ENCODE peak calls at places on chromosomes 13 and 19, in nine cellular contexts. One of them, this sample, is unnamed. For H4K20me1, the result is how much of the 10 kb centered on the place peaks cover.

GRCh38 chr13:42707003-42707402 is 74.4 kb upstream of the FAM216B start:
- DNase-seq in fibroblast of lung: peak
- DNase-seq in GM23338: no peak
- DNase-seq in neural progenitor cell: no peak
- DNase-seq in IMR-90: peak
- DNase-seq in SK-N-SH: no peak
- DNase-seq in endothelial cell of umbilical vein: no peak
- DNase-seq in osteoblast: no peak
- DNase-seq in H1: no peak
- DNase-seq in this sample: no peak

GRCh38 chr13:103308700-103309099 is 242.5 kb upstream of the SLC10A2 start:
- DNase-seq in H1: no peak
- DNase-seq in IMR-90: no peak
- DNase-seq in GM23338: no peak
- DNase-seq in endothelial cell of umbilical vein: no peak
- DNase-seq in SK-N-SH: no peak
- DNase-seq in fibroblast of lung: no peak
- DNase-seq in osteoblast: no peak
- DNase-seq in neural progenitor cell: no peak
- DNase-seq in this sample: no peak

GRCh38 chr19:51016798-51017683 is 2.5 kb downstream of the KLK10 start:
- DNase-seq in fibroblast of lung: peak
- DNase-seq in endothelial cell of umbilical vein: peak
- DNase-seq in SK-N-SH: peak
- DNase-seq in H1: peak
- DNase-seq in IMR-90: peak
- DNase-seq in GM23338: peak
- DNase-seq in neural progenitor cell: peak
- DNase-seq in osteoblast: peak
- DNase-seq in this sample: peak

GRCh38 chr13:97068964-97069815 is 74.9 kb upstream of the OXGR1 start:
- DNase-seq in SK-N-SH: no peak
- DNase-seq in fibroblast of lung: no peak
- DNase-seq in neural progenitor cell: no peak
- DNase-seq in IMR-90: no peak
- DNase-seq in GM23338: no peak
- DNase-seq in endothelial cell of umbilical vein: no peak
- DNase-seq in H1: no peak
- DNase-seq in osteoblast: no peak
- DNase-seq in this sample: no peak

GRCh38 chr19:7789447-7789846 is 26.4 kb downstream of the CLEC4M start:
- DNase-seq in H1: no peak
- DNase-seq in osteoblast: no peak
- DNase-seq in GM23338: peak
- DNase-seq in IMR-90: no peak
- DNase-seq in fibroblast of lung: no peak
- DNase-seq in endothelial cell of umbilical vein: no peak
- DNase-seq in neural progenitor cell: peak
- DNase-seq in SK-N-SH: peak
- DNase-seq in this sample: no peak

GRCh38 chr13:30421093-30422055 is 919 bp upstream of the UBE2L5 start:
- DNase-seq in IMR-90: peak
- DNase-seq in fibroblast of lung: peak
- DNase-seq in endothelial cell of umbilical vein: peak
- DNase-seq in osteoblast: peak
- DNase-seq in GM23338: peak
- DNase-seq in SK-N-SH: peak
- DNase-seq in neural progenitor cell: peak
- DNase-seq in H1: no peak
- DNase-seq in this sample: peak

GRCh38 chr19:13022111-13022858 is 27.0 kb downstream of the NFIX start:
- DNase-seq in osteoblast: peak
- DNase-seq in GM23338: no peak
- DNase-seq in fibroblast of lung: peak
- DNase-seq in endothelial cell of umbilical vein: no peak
- DNase-seq in IMR-90: peak
- DNase-seq in neural progenitor cell: no peak
- DNase-seq in H1: no peak
- DNase-seq in SK-N-SH: no peak
- DNase-seq in this sample: peak

GRCh38 chr19:34350161-34350561 is 14.8 kb upstream of the GPI start:
- DNase-seq in neural progenitor cell: no peak
- DNase-seq in osteoblast: no peak
- DNase-seq in H1: no peak
- DNase-seq in SK-N-SH: no peak
- DNase-seq in fibroblast of lung: no peak
- DNase-seq in endothelial cell of umbilical vein: no peak
- DNase-seq in GM23338: no peak
- DNase-seq in IMR-90: peak
- DNase-seq in this sample: no peak

GRCh38 chr13:20127563-20128458 is 33.0 kb downstream of the GJA3 start:
- DNase-seq in GM23338: peak
- DNase-seq in neural progenitor cell: peak
- DNase-seq in H1: no peak
- DNase-seq in fibroblast of lung: peak
- DNase-seq in SK-N-SH: peak
- DNase-seq in osteoblast: peak
- DNase-seq in IMR-90: peak
- DNase-seq in endothelial cell of umbilical vein: peak
- DNase-seq in this sample: peak

GRCh38 chr13:23050126-23050525 is 130.7 kb upstream of the SGCG start:
- DNase-seq in SK-N-SH: no peak
- DNase-seq in IMR-90: no peak
- DNase-seq in GM23338: no peak
- DNase-seq in H1: no peak
- DNase-seq in neural progenitor cell: no peak
- DNase-seq in fibroblast of lung: no peak
- DNase-seq in endothelial cell of umbilical vein: no peak
- DNase-seq in osteoblast: no peak
- DNase-seq in this sample: no peak

GRCh38 chr13:112179995-112180394 is 113.0 kb downstream of the SOX1 start:
- DNase-seq in H1: no peak
- DNase-seq in GM23338: no peak
- DNase-seq in osteoblast: no peak
- DNase-seq in endothelial cell of umbilical vein: no peak
- DNase-seq in neural progenitor cell: no peak
- DNase-seq in fibroblast of lung: no peak
- DNase-seq in IMR-90: no peak
- DNase-seq in SK-N-SH: no peak
- DNase-seq in this sample: no peak

GRCh38 chr13:104043184-104043583 is 977.0 kb upstream of the SLC10A2 start:
- DNase-seq in endothelial cell of umbilical vein: no peak
- DNase-seq in neural progenitor cell: no peak
- DNase-seq in GM23338: no peak
- DNase-seq in IMR-90: peak
- DNase-seq in fibroblast of lung: peak
- DNase-seq in osteoblast: no peak
- DNase-seq in H1: no peak
- DNase-seq in SK-N-SH: no peak
- DNase-seq in this sample: peak

GRCh38 chr13:36999054-36999927 is at the start of gene ALG5:
- DNase-seq in fibroblast of lung: peak
- DNase-seq in neural progenitor cell: peak
- DNase-seq in endothelial cell of umbilical vein: peak
- DNase-seq in H1: peak
- DNase-seq in osteoblast: peak
- DNase-seq in GM23338: peak
- DNase-seq in IMR-90: peak
- DNase-seq in SK-N-SH: peak
- DNase-seq in this sample: peak

GRCh38 chr13:87274209-87274819 is 396.9 kb upstream of the SLITRK5 start:
- DNase-seq in H1: no peak
- DNase-seq in endothelial cell of umbilical vein: no peak
- DNase-seq in osteoblast: no peak
- DNase-seq in IMR-90: peak
- DNase-seq in neural progenitor cell: peak
- DNase-seq in fibroblast of lung: peak
- DNase-seq in GM23338: peak
- DNase-seq in SK-N-SH: peak
- DNase-seq in this sample: peak

GRCh38 chr19:13962738-13963602 is 10.7 kb downstream of the DCAF15 start:
- DNase-seq in GM23338: peak
- DNase-seq in osteoblast: peak
- DNase-seq in IMR-90: peak
- DNase-seq in H1: no peak
- DNase-seq in SK-N-SH: no peak
- DNase-seq in fibroblast of lung: peak
- DNase-seq in neural progenitor cell: no peak
- DNase-seq in endothelial cell of umbilical vein: no peak
- DNase-seq in this sample: no peak

DNA sequence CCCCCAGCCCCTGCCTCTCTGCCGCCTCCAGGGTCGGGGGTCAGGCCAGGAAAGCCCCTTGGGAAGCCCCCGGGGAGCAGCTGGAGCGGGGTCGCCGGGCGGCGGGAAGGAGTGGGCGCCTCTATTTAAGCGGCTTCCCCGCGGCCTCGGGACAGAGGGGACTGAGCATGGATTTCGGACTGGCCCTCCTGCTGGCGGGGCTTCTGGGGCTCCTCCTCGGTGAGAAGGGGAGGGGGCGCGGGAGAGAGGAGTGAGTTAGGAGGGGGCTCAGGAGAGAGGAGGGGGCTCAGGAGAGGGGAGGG is at the start of gene MADCAM1:
- DNase-seq in endothelial cell of umbilical vein: no peak
- DNase-seq in GM23338: peak
- DNase-seq in neural progenitor cell: no peak
- DNase-seq in SK-N-SH: no peak
- DNase-seq in osteoblast: peak
- DNase-seq in H1: no peak
- DNase-seq in fibroblast of lung: no peak
- DNase-seq in IMR-90: no peak
- DNase-seq in this sample: no peak
- H3K4me3 ChIP-seq in endothelial cell of umbilical vein: no peak
- H3K4me3 ChIP-seq in GM23338: peak
- H3K4me3 ChIP-seq in neural progenitor cell: peak
- H3K4me3 ChIP-seq in SK-N-SH: peak
- H3K4me3 ChIP-seq in osteoblast: no peak
- H3K4me3 ChIP-seq in H1: peak
- H3K4me3 ChIP-seq in fibroblast of lung: no peak
- H3K4me3 ChIP-seq in IMR-90: no peak
- H3K4me3 ChIP-seq in this sample: no peak

DNA sequence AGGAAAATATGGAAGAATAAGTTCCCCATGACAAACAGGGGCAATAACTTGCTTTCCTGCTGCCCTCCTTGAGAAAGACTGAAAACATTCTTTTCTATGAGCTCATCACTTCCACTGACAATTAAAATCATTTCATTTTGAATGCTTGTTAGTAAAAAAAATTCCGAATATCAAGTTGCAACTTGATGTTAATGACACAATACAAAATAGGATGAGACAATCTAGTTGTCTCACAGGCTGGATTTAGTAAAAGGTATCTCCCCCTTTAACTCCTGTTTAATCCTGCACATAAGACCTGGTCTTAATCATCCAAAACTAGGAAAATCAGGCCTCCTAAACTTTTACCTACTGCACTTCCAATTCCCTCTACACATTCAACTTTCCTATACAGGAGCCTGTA is 24.7 kb downstream of the IRS2 start:
- DNase-seq in fibroblast of lung: no peak
- DNase-seq in osteoblast: no peak
- DNase-seq in SK-N-SH: no peak
- DNase-seq in neural progenitor cell: no peak
- DNase-seq in GM23338: no peak
- DNase-seq in H1: no peak
- DNase-seq in endothelial cell of umbilical vein: no peak
- DNase-seq in IMR-90: no peak
- DNase-seq in this sample: peak
- H3K4me2 ChIP-seq in fibroblast of lung: no peak
- H3K4me2 ChIP-seq in osteoblast: no peak
- H3K4me2 ChIP-seq in SK-N-SH: no peak
- H3K4me2 ChIP-seq in neural progenitor cell: no peak
- H3K4me2 ChIP-seq in GM23338: no peak
- H3K4me2 ChIP-seq in H1: no peak
- H3K4me2 ChIP-seq in endothelial cell of umbilical vein: no peak
- H3K4me2 ChIP-seq in IMR-90: no peak
- H3K4me2 ChIP-seq in this sample: peak

DNA sequence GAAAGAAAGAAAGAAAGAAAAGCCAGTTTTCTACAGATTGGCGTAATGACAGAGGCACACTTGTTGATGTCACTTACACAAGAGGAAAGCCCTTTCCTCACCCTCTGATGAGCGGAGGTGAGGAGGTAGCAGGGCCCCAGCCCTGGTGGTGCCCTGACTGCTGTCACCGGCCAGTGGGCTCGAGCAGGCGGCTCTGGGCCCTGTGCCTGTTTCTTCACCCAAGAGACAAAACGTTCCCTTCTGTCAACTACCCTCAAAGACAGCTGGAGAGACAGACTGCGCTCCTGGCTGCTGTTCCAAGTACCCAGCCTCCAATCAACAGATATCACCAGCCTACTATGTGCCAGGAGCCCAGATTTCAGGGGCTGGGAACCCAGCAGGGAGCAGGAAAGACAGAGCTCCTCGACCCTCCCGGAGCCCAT is 10.1 kb downstream of the EPS15L1 start:
- DNase-seq in neural progenitor cell: no peak
- DNase-seq in fibroblast of lung: no peak
- DNase-seq in GM23338: no peak
- DNase-seq in osteoblast: no peak
- DNase-seq in IMR-90: no peak
- DNase-seq in endothelial cell of umbilical vein: no peak
- DNase-seq in H1: no peak
- DNase-seq in SK-N-SH: no peak
- DNase-seq in this sample: no peak
- H4K20me1 ChIP-seq in neural progenitor cell: half or more
- H4K20me1 ChIP-seq in fibroblast of lung: under half
- H4K20me1 ChIP-seq in GM23338: under half
- H4K20me1 ChIP-seq in osteoblast: half or more
- H4K20me1 ChIP-seq in IMR-90: half or more
- H4K20me1 ChIP-seq in endothelial cell of umbilical vein: under half
- H4K20me1 ChIP-seq in H1: under half
- H4K20me1 ChIP-seq in SK-N-SH: under half
- H4K20me1 ChIP-seq in this sample: under half

DNA sequence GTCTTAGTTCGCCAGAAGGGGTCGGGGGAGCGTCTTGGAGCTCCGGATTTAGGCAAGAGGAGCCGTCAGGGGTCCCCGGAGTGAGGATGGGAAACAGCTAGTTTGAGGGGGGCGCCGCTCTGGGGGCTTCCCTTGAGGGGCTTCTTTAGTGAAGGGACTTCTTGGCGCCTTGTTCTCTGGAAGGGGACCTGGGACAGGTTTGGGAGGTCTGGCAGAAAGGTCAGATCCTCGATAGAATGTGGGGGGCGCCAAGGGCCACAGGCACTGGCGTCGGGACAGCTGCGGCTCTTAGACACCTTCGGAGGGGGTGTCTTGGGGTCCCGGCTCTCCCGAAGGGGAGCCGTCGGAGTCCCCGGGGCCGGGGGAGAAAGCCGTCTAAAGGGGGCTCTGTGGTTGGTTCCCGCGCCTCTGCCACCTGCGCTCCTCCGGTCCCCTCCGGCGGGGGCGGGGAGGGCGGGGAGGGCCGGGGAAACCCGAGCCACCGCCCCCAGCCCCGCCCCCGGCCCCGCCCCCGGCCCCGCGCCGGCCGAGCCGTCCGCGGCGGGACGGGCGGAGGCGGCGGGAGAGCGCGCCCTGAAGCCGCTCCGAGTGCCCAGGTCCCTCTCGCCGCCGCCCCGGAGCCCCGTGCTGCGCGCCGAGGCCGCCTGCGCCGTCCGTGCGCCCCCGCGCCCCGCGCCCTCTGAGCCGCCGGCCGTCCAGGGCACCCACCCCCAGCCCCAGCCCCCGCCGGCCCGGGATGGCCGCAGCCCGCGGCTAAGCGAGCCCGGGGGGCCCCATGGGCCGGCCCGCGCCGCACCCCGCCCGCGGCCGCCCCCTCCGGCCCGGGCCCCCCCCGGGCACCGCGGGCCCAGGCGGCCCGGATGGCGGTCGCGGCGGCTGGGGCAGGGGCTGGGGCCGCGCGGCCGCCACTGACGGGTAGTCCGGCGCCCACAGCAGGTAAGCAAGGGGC is at the start of gene NRTN:
- DNase-seq in fibroblast of lung: no peak
- DNase-seq in H1: no peak
- DNase-seq in endothelial cell of umbilical vein: no peak
- DNase-seq in SK-N-SH: peak
- DNase-seq in IMR-90: no peak
- DNase-seq in neural progenitor cell: peak
- DNase-seq in osteoblast: no peak
- DNase-seq in GM23338: peak
- DNase-seq in this sample: no peak
- H3K4me3 ChIP-seq in fibroblast of lung: no peak
- H3K4me3 ChIP-seq in H1: peak
- H3K4me3 ChIP-seq in endothelial cell of umbilical vein: no peak
- H3K4me3 ChIP-seq in SK-N-SH: peak
- H3K4me3 ChIP-seq in IMR-90: peak
- H3K4me3 ChIP-seq in neural progenitor cell: peak
- H3K4me3 ChIP-seq in osteoblast: peak
- H3K4me3 ChIP-seq in GM23338: peak
- H3K4me3 ChIP-seq in this sample: peak